ENCODE peak calls at places on chromosomes 2 and 18, in five cellular contexts. One of them, this sample, is unnamed.

GRCh38 chr2:34102359-34102758 is 503.3 kb upstream of the FAM98A start:
- DNase-seq in psoas muscle: no peak
- DNase-seq in left ventricle myocardium inferior: no peak
- DNase-seq in GM12864: no peak
- DNase-seq in astrocyte of the spinal cord: peak; percentile 30
- DNase-seq in this sample: no peak

GRCh38 chr2:239791727-239792648 is 233.2 kb downstream of the NDUFA10 start:
- DNase-seq in psoas muscle: no peak
- DNase-seq in astrocyte of the spinal cord: no peak
- DNase-seq in left ventricle myocardium inferior: no peak
- DNase-seq in GM12864: no peak
- DNase-seq in this sample: no peak

GRCh38 chr2:66576381-66577330 is 141.7 kb downstream of the MEIS1 start:
- DNase-seq in GM12864: no peak
- DNase-seq in left ventricle myocardium inferior: no peak
- DNase-seq in astrocyte of the spinal cord: peak; percentile 47
- DNase-seq in psoas muscle: peak; percentile 48
- DNase-seq in this sample: peak; percentile 31

GRCh38 chr18:50151876-50152275 is 43.1 kb downstream of the MYO5B start:
- DNase-seq in left ventricle myocardium inferior: no peak
- DNase-seq in GM12864: no peak
- DNase-seq in psoas muscle: no peak
- DNase-seq in astrocyte of the spinal cord: peak; percentile 13
- DNase-seq in this sample: no peak

GRCh38 chr2:171404719-171405118 is 29.1 kb downstream of the METTL8 start:
- DNase-seq in left ventricle myocardium inferior: no peak
- DNase-seq in GM12864: no peak
- DNase-seq in astrocyte of the spinal cord: no peak
- DNase-seq in psoas muscle: no peak
- DNase-seq in this sample: no peak

GRCh38 chr2:191950132-191950885 is 103.4 kb upstream of the CAVIN2 start:
- DNase-seq in GM12864: no peak
- DNase-seq in left ventricle myocardium inferior: no peak
- DNase-seq in astrocyte of the spinal cord: peak; percentile 63
- DNase-seq in psoas muscle: no peak
- DNase-seq in this sample: no peak

GRCh38 chr18:11500153-11501122 is 109.0 kb upstream of the SLC35G4 start:
- DNase-seq in psoas muscle: peak; percentile 67
- DNase-seq in left ventricle myocardium inferior: no peak
- DNase-seq in GM12864: peak; percentile 22
- DNase-seq in astrocyte of the spinal cord: peak; percentile 98
- DNase-seq in this sample: no peak

GRCh38 chr2:196389670-196390069 is 218.3 kb upstream of the STK17B start:
- DNase-seq in psoas muscle: no peak
- DNase-seq in astrocyte of the spinal cord: no peak
- DNase-seq in GM12864: no peak
- DNase-seq in left ventricle myocardium inferior: no peak
- DNase-seq in this sample: no peak

GRCh38 chr2:172284209-172284608 is 143.2 kb upstream of the ITGA6 start:
- DNase-seq in psoas muscle: no peak
- DNase-seq in GM12864: no peak
- DNase-seq in astrocyte of the spinal cord: no peak
- DNase-seq in left ventricle myocardium inferior: no peak
- DNase-seq in this sample: no peak

GRCh38 chr18:3246636-3247242 is 862 bp upstream of the MYL12A start:
- DNase-seq in left ventricle myocardium inferior: no peak
- DNase-seq in GM12864: no peak
- DNase-seq in astrocyte of the spinal cord: no peak
- DNase-seq in psoas muscle: peak; percentile 73
- DNase-seq in this sample: no peak

GRCh38 chr2:23637011-23637778 is 252.2 kb downstream of the KLHL29 start:
- DNase-seq in GM12864: no peak
- DNase-seq in left ventricle myocardium inferior: peak; percentile 41
- DNase-seq in psoas muscle: no peak
- DNase-seq in astrocyte of the spinal cord: peak; percentile 74
- DNase-seq in this sample: no peak

GRCh38 chr2:130813722-130814121 is 23.0 kb upstream of the ARHGEF4 start:
- DNase-seq in astrocyte of the spinal cord: no peak
- DNase-seq in left ventricle myocardium inferior: no peak
- DNase-seq in GM12864: no peak
- DNase-seq in psoas muscle: no peak
- DNase-seq in this sample: no peak

GRCh38 chr18:66872277-66872676 is 268.4 kb upstream of the CDH19 start:
- DNase-seq in GM12864: no peak
- DNase-seq in left ventricle myocardium inferior: no peak
- DNase-seq in psoas muscle: no peak
- DNase-seq in astrocyte of the spinal cord: peak; percentile 25
- DNase-seq in this sample: peak; percentile 13

GRCh38 chr2:158191569-158191968 is 89.9 kb downstream of the UPP2 start:
- DNase-seq in astrocyte of the spinal cord: no peak
- DNase-seq in GM12864: no peak
- DNase-seq in psoas muscle: no peak
- DNase-seq in left ventricle myocardium inferior: no peak
- DNase-seq in this sample: no peak

GRCh38 chr2:28305202-28305601 is 87.5 kb upstream of the FOSL2 start:
- DNase-seq in astrocyte of the spinal cord: no peak
- DNase-seq in GM12864: no peak
- DNase-seq in left ventricle myocardium inferior: no peak
- DNase-seq in psoas muscle: no peak
- DNase-seq in this sample: no peak

GRCh38 chr18:8139971-8140406 is 469.2 kb upstream of the RAB12 start:
- DNase-seq in GM12864: no peak
- DNase-seq in psoas muscle: peak; percentile 87
- DNase-seq in left ventricle myocardium inferior: peak; percentile 37
- DNase-seq in astrocyte of the spinal cord: no peak
- DNase-seq in this sample: no peak

GRCh38 chr2:163401481-163401880 is 334.3 kb downstream of the FIGN start:
- DNase-seq in GM12864: no peak
- DNase-seq in psoas muscle: no peak
- DNase-seq in astrocyte of the spinal cord: peak; percentile 78
- DNase-seq in left ventricle myocardium inferior: no peak
- DNase-seq in this sample: no peak

GRCh38 chr2:23788100-23788499 is 138.8 kb downstream of the ATAD2B start:
- DNase-seq in left ventricle myocardium inferior: no peak
- DNase-seq in astrocyte of the spinal cord: no peak
- DNase-seq in psoas muscle: no peak
- DNase-seq in GM12864: peak; percentile 16
- DNase-seq in this sample: peak; percentile 18

GRCh38 chr2:45822272-45822630 is 170.8 kb downstream of the PRKCE start:
- DNase-seq in left ventricle myocardium inferior: no peak
- DNase-seq in GM12864: no peak
- DNase-seq in psoas muscle: no peak
- DNase-seq in astrocyte of the spinal cord: peak; percentile 65
- DNase-seq in this sample: no peak

GRCh38 chr2:149070681-149071355 is 32.3 kb downstream of the LYPD6B start:
- DNase-seq in left ventricle myocardium inferior: no peak
- DNase-seq in astrocyte of the spinal cord: no peak
- DNase-seq in GM12864: no peak
- DNase-seq in psoas muscle: no peak
- DNase-seq in this sample: no peak

GRCh38 chr2:102708847-102709559 is 52.8 kb upstream of the TMEM182 start:
- DNase-seq in left ventricle myocardium inferior: no peak
- DNase-seq in psoas muscle: no peak
- DNase-seq in astrocyte of the spinal cord: peak; percentile 70
- DNase-seq in GM12864: no peak
- DNase-seq in this sample: no peak

GRCh38 chr2:134148172-134148571 is 105.7 kb upstream of the MGAT5 start:
- DNase-seq in left ventricle myocardium inferior: no peak
- DNase-seq in psoas muscle: no peak
- DNase-seq in astrocyte of the spinal cord: no peak
- DNase-seq in GM12864: no peak
- DNase-seq in this sample: no peak

GRCh38 chr2:102139851-102140250 is 2.7 kb upstream of the IL1R1 start:
- DNase-seq in astrocyte of the spinal cord: peak; percentile 82
- DNase-seq in GM12864: no peak
- DNase-seq in psoas muscle: no peak
- DNase-seq in left ventricle myocardium inferior: no peak
- DNase-seq in this sample: no peak

GRCh38 chr18:57909620-57910019 is 106.5 kb upstream of the ATP8B1 start:
- DNase-seq in left ventricle myocardium inferior: no peak
- DNase-seq in GM12864: no peak
- DNase-seq in psoas muscle: no peak
- DNase-seq in astrocyte of the spinal cord: peak; percentile 28
- DNase-seq in this sample: no peak

GRCh38 chr2:212998629-212999359 is 152.6 kb downstream of the IKZF2 start:
- DNase-seq in GM12864: no peak
- DNase-seq in left ventricle myocardium inferior: no peak
- DNase-seq in psoas muscle: no peak
- DNase-seq in astrocyte of the spinal cord: peak; percentile 41
- DNase-seq in this sample: no peak

GRCh38 chr2:144201868-144202468 is 318.0 kb downstream of the ZEB2 start:
- DNase-seq in psoas muscle: no peak
- DNase-seq in GM12864: no peak
- DNase-seq in left ventricle myocardium inferior: no peak
- DNase-seq in astrocyte of the spinal cord: peak; percentile 36
- DNase-seq in this sample: no peak

GRCh38 chr2:238493880-238494572 is 67.3 kb downstream of the ASB1 start:
- DNase-seq in psoas muscle: peak; percentile 15
- DNase-seq in astrocyte of the spinal cord: no peak
- DNase-seq in left ventricle myocardium inferior: no peak
- DNase-seq in GM12864: peak; percentile 33
- DNase-seq in this sample: no peak

GRCh38 chr2:239440511-239440959 is 39.7 kb upstream of the HDAC4 start:
- DNase-seq in psoas muscle: no peak
- DNase-seq in left ventricle myocardium inferior: no peak
- DNase-seq in GM12864: no peak
- DNase-seq in astrocyte of the spinal cord: peak; percentile 31
- DNase-seq in this sample: no peak

GRCh38 chr2:44053456-44053855 is 57.7 kb upstream of the LRPPRC start:
- DNase-seq in astrocyte of the spinal cord: no peak
- DNase-seq in GM12864: no peak
- DNase-seq in psoas muscle: no peak
- DNase-seq in left ventricle myocardium inferior: no peak
- DNase-seq in this sample: no peak

GRCh38 chr2:115413796-115414195 is 971.4 kb downstream of the DPP10 start:
- DNase-seq in GM12864: no peak
- DNase-seq in left ventricle myocardium inferior: no peak
- DNase-seq in astrocyte of the spinal cord: no peak
- DNase-seq in psoas muscle: no peak
- DNase-seq in this sample: no peak

GRCh38 chr2:115412501-115412900 is 970.1 kb downstream of the DPP10 start:
- DNase-seq in psoas muscle: no peak
- DNase-seq in astrocyte of the spinal cord: no peak
- DNase-seq in left ventricle myocardium inferior: no peak
- DNase-seq in GM12864: no peak
- DNase-seq in this sample: no peak

GRCh38 chr2:115414461-115414860 is 972.0 kb downstream of the DPP10 start:
- DNase-seq in GM12864: no peak
- DNase-seq in astrocyte of the spinal cord: no peak
- DNase-seq in left ventricle myocardium inferior: no peak
- DNase-seq in psoas muscle: no peak
- DNase-seq in this sample: no peak
- TF ChIP-seq CTCF in GM12864: no peak
- TF ChIP-seq CTCF in astrocyte of the spinal cord: no peak
- TF ChIP-seq CTCF in left ventricle myocardium inferior: no peak
- TF ChIP-seq CTCF in psoas muscle: no peak
- TF ChIP-seq CTCF in this sample: no peak

GRCh38 chr2:137467246-137467862 is 496.9 kb upstream of the HNMT start:
- DNase-seq in GM12864: peak; percentile 8
- DNase-seq in psoas muscle: no peak
- DNase-seq in left ventricle myocardium inferior: no peak
- DNase-seq in astrocyte of the spinal cord: peak; percentile 3
- DNase-seq in this sample: peak; percentile 9
- TF ChIP-seq CTCF in GM12864: peak; percentile 80
- TF ChIP-seq CTCF in psoas muscle: peak; percentile 29
- TF ChIP-seq CTCF in left ventricle myocardium inferior: peak; percentile 71
- TF ChIP-seq CTCF in astrocyte of the spinal cord: peak; percentile 63
- TF ChIP-seq CTCF in this sample: peak; percentile 45

DNA sequence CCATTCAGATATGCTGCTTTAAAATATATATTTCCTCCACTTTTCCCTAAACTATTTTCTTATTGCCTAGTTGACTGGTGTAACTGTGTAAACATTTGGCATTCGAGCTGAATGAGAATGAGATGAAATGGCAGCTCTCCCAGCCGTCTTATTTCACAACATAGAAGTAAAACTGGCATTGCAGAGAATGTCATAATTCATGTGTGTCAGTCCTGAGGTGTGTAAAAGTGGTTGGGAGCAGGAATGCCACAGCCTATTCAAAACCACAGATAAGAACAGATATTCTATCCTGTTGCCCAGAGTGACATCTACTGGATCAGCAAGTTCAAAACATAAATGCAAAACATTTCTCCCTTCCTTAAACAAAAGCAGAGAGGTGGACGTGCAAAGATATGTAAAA is 565.5 kb upstream of the CHAC2 start:
- DNase-seq in astrocyte of the spinal cord: peak; percentile 80
- DNase-seq in GM12864: no peak
- DNase-seq in left ventricle myocardium inferior: no peak
- DNase-seq in psoas muscle: no peak
- DNase-seq in this sample: no peak
- TF ChIP-seq CTCF in astrocyte of the spinal cord: peak; percentile 46
- TF ChIP-seq CTCF in GM12864: no peak
- TF ChIP-seq CTCF in left ventricle myocardium inferior: peak; percentile 37
- TF ChIP-seq CTCF in psoas muscle: no peak
- TF ChIP-seq CTCF in this sample: no peak

GRCh38 chr2:229715895-229716507 is 1.6 kb upstream of the DNER start:
- DNase-seq in astrocyte of the spinal cord: peak; percentile 54
- DNase-seq in GM12864: no peak
- DNase-seq in psoas muscle: no peak
- DNase-seq in left ventricle myocardium inferior: no peak
- DNase-seq in this sample: no peak

GRCh38 chr2:229714736-229715541 is 584 bp upstream of the DNER start:
- DNase-seq in astrocyte of the spinal cord: peak; percentile 79
- DNase-seq in left ventricle myocardium inferior: peak; percentile 42
- DNase-seq in GM12864: no peak
- DNase-seq in psoas muscle: peak; percentile 53
- DNase-seq in this sample: peak; percentile 77

GRCh38 chr2:229712125-229712524 is 2.2 kb downstream of the DNER start:
- DNase-seq in psoas muscle: no peak
- DNase-seq in left ventricle myocardium inferior: no peak
- DNase-seq in GM12864: no peak
- DNase-seq in astrocyte of the spinal cord: peak; percentile 29
- DNase-seq in this sample: no peak

GRCh38 chr2:229714080-229714735 is at the start of gene DNER:
- DNase-seq in psoas muscle: peak; percentile 45
- DNase-seq in astrocyte of the spinal cord: no peak
- DNase-seq in GM12864: no peak
- DNase-seq in left ventricle myocardium inferior: no peak
- DNase-seq in this sample: peak; percentile 85

DNA sequence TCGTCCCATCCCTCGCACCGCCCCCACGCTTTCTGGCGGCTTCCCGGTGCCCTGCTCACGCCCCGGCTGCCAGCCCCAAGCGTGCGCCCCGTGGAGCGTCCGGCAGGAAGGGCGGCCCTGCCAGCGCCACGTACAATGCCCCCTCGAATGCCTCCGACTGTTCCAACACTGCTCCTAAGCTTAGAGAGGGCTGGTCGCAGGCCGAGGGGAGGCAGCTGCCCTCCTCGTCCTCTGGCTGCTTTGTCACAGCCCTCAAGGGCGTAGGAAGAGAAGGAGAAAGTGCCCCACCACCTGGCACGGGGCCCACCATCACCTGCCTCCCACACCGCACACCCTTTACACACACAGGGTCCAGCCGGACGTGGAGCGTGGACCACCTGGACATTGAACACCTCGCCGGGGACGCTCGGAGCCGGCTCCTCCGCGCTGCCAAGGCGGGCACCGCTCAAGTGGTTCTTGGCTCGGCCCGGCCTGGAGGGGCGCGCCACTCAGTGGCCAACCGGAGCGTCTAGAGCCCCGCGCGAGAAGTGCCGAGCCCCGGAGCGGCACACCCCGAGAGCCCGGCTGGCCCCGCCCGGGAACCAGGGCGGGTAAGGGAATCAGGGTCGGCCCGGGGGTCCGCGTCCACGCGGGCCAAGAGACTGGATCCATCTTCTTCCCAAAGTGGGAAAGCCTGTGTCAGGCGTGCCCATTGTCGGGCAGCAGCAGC is 830 bp downstream of the DNER start:
- DNase-seq in left ventricle myocardium inferior: no peak
- DNase-seq in astrocyte of the spinal cord: peak; percentile 58
- DNase-seq in psoas muscle: no peak
- DNase-seq in GM12864: no peak
- DNase-seq in this sample: peak; percentile 42
- TF ChIP-seq CTCF in left ventricle myocardium inferior: no peak
- TF ChIP-seq CTCF in astrocyte of the spinal cord: peak; percentile 6
- TF ChIP-seq CTCF in psoas muscle: no peak
- TF ChIP-seq CTCF in GM12864: no peak
- TF ChIP-seq CTCF in this sample: no peak